ENCODE peak calls at places on chromosomes 7 and 10, in six cellular contexts. One of them, this sample, is unnamed.

GRCh38 chr7:19020062-19020461 is 97.4 kb downstream of the TWIST1 start:
- DNase-seq in suprapubic skin: no peak
- DNase-seq in stomach: no peak
- DNase-seq in ovary: no peak
- DNase-seq in transverse colon: no peak
- DNase-seq in sigmoid colon: no peak
- DNase-seq in this sample: no peak

GRCh38 chr10:110818311-110819257 is 53.1 kb upstream of the PDCD4 start:
- DNase-seq in suprapubic skin: no peak
- DNase-seq in stomach: peak; percentile 92
- DNase-seq in ovary: no peak
- DNase-seq in transverse colon: peak; percentile 80
- DNase-seq in sigmoid colon: peak; percentile 53
- DNase-seq in this sample: no peak

GRCh38 chr7:116399808-116400207 is 99.7 kb upstream of the CAV2 start:
- DNase-seq in suprapubic skin: no peak
- DNase-seq in stomach: no peak
- DNase-seq in ovary: no peak
- DNase-seq in transverse colon: no peak
- DNase-seq in sigmoid colon: no peak
- DNase-seq in this sample: no peak

GRCh38 chr7:28666144-28666543 is 253.8 kb downstream of the CREB5 start:
- DNase-seq in suprapubic skin: no peak
- DNase-seq in stomach: no peak
- DNase-seq in ovary: no peak
- DNase-seq in transverse colon: no peak
- DNase-seq in sigmoid colon: no peak
- DNase-seq in this sample: no peak

GRCh38 chr10:131771634-131772358 is 129.0 kb upstream of the PPP2R2D start:
- DNase-seq in suprapubic skin: peak; percentile 78
- DNase-seq in stomach: no peak
- DNase-seq in ovary: no peak
- DNase-seq in transverse colon: no peak
- DNase-seq in sigmoid colon: peak; percentile 56
- DNase-seq in this sample: no peak

GRCh38 chr7:107119376-107120100 is 49.3 kb upstream of the HBP1 start:
- DNase-seq in suprapubic skin: no peak
- DNase-seq in stomach: no peak
- DNase-seq in ovary: no peak
- DNase-seq in transverse colon: no peak
- DNase-seq in sigmoid colon: no peak
- DNase-seq in this sample: no peak

GRCh38 chr10:69397972-69398371 is 18.7 kb downstream of the TACR2 start:
- DNase-seq in suprapubic skin: no peak
- DNase-seq in stomach: no peak
- DNase-seq in ovary: no peak
- DNase-seq in transverse colon: no peak
- DNase-seq in sigmoid colon: no peak
- DNase-seq in this sample: no peak

GRCh38 chr7:106952658-106953231 is 87.7 kb downstream of the PIK3CG start:
- DNase-seq in suprapubic skin: no peak
- DNase-seq in stomach: no peak
- DNase-seq in ovary: no peak
- DNase-seq in transverse colon: peak; percentile 20
- DNase-seq in sigmoid colon: peak; percentile 72
- DNase-seq in this sample: no peak

GRCh38 chr10:124497196-124497990 is 35.8 kb downstream of the LHPP start:
- DNase-seq in suprapubic skin: no peak
- DNase-seq in stomach: no peak
- DNase-seq in ovary: no peak
- DNase-seq in transverse colon: no peak
- DNase-seq in sigmoid colon: peak; percentile 52
- DNase-seq in this sample: no peak

GRCh38 chr7:69968969-69969368 is 370.7 kb downstream of the AUTS2 start:
- DNase-seq in suprapubic skin: no peak
- DNase-seq in stomach: no peak
- DNase-seq in ovary: no peak
- DNase-seq in transverse colon: no peak
- DNase-seq in sigmoid colon: no peak
- DNase-seq in this sample: no peak

GRCh38 chr10:16612148-16612742 is 90.6 kb upstream of the C1QL3 start:
- DNase-seq in suprapubic skin: no peak
- DNase-seq in stomach: no peak
- DNase-seq in ovary: no peak
- DNase-seq in transverse colon: no peak
- DNase-seq in sigmoid colon: no peak
- DNase-seq in this sample: no peak

GRCh38 chr7:45990276-45990675 is 69.2 kb upstream of the IGFBP3 start:
- DNase-seq in suprapubic skin: no peak
- DNase-seq in stomach: no peak
- DNase-seq in ovary: no peak
- DNase-seq in transverse colon: no peak
- DNase-seq in sigmoid colon: no peak
- DNase-seq in this sample: no peak

GRCh38 chr7:113015038-113015645 is 71.5 kb downstream of the GPR85 start:
- DNase-seq in suprapubic skin: no peak
- DNase-seq in stomach: no peak
- DNase-seq in ovary: no peak
- DNase-seq in transverse colon: no peak
- DNase-seq in sigmoid colon: no peak
- DNase-seq in this sample: no peak

GRCh38 chr10:85926986-85927385 is 439.6 kb downstream of the GRID1 start:
- DNase-seq in suprapubic skin: no peak
- DNase-seq in stomach: no peak
- DNase-seq in ovary: no peak
- DNase-seq in transverse colon: no peak
- DNase-seq in sigmoid colon: no peak
- DNase-seq in this sample: no peak

GRCh38 chr10:43061764-43062163 is 15.1 kb upstream of the RET start:
- DNase-seq in suprapubic skin: no peak
- DNase-seq in stomach: no peak
- DNase-seq in ovary: no peak
- DNase-seq in transverse colon: no peak
- DNase-seq in sigmoid colon: no peak
- DNase-seq in this sample: no peak

GRCh38 chr7:123846217-123846891 is 1.4 kb downstream of the HYAL4 start:
- DNase-seq in suprapubic skin: no peak
- DNase-seq in stomach: no peak
- DNase-seq in ovary: no peak
- DNase-seq in transverse colon: no peak
- DNase-seq in sigmoid colon: no peak
- DNase-seq in this sample: no peak

GRCh38 chr7:2806571-2806970 is 37.5 kb downstream of the GNA12 start:
- DNase-seq in suprapubic skin: no peak
- DNase-seq in stomach: no peak
- DNase-seq in ovary: no peak
- DNase-seq in transverse colon: no peak
- DNase-seq in sigmoid colon: no peak
- DNase-seq in this sample: no peak

GRCh38 chr7:150947761-150948680 is 30.1 kb downstream of the KCNH2 start:
- DNase-seq in suprapubic skin: peak; percentile 55
- DNase-seq in stomach: no peak
- DNase-seq in ovary: no peak
- DNase-seq in transverse colon: no peak
- DNase-seq in sigmoid colon: peak; percentile 63
- DNase-seq in this sample: no peak

GRCh38 chr10:102668312-102669110 is 24.2 kb downstream of the TRIM8 start:
- DNase-seq in suprapubic skin: no peak
- DNase-seq in stomach: no peak
- DNase-seq in ovary: no peak
- DNase-seq in transverse colon: no peak
- DNase-seq in sigmoid colon: no peak
- DNase-seq in this sample: no peak

GRCh38 chr10:14039968-14040668 is 290.6 kb downstream of the FRMD4A start:
- DNase-seq in suprapubic skin: no peak
- DNase-seq in stomach: no peak
- DNase-seq in ovary: no peak
- DNase-seq in transverse colon: no peak
- DNase-seq in sigmoid colon: no peak
- DNase-seq in this sample: no peak

DNA sequence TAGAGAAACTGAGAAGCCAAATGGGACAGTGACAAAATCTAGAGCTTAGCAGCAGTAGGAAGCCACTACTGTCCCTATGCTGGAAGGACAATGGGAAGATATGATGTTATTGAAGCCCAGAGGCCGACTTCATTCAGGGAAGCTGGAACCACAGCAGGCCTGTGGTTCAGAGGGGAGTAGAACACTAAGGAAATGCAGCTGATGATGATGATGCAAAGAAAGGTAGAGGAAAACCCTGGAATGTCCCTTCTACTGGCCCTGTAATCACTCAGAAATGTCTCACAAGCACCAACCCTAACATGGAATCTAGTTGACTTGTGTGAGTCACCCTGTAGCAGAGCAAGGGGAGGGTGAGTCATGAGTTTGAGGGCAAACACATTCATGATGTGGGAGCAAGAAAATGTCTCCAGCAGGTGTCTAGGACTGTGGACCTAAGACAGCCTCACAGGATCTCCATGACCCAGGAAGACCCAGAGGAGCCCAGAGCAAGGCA is 37.1 kb upstream of the LRRC17 start:
- DNase-seq in suprapubic skin: no peak
- DNase-seq in stomach: peak; percentile 27
- DNase-seq in ovary: no peak
- DNase-seq in transverse colon: no peak
- DNase-seq in sigmoid colon: no peak
- DNase-seq in this sample: no peak
- TF ChIP-seq EP300 in suprapubic skin: no peak
- TF ChIP-seq EP300 in stomach: no peak
- TF ChIP-seq EP300 in ovary: no peak
- TF ChIP-seq EP300 in transverse colon: no peak
- TF ChIP-seq EP300 in sigmoid colon: no peak
- TF ChIP-seq EP300 in this sample: no peak

DNA sequence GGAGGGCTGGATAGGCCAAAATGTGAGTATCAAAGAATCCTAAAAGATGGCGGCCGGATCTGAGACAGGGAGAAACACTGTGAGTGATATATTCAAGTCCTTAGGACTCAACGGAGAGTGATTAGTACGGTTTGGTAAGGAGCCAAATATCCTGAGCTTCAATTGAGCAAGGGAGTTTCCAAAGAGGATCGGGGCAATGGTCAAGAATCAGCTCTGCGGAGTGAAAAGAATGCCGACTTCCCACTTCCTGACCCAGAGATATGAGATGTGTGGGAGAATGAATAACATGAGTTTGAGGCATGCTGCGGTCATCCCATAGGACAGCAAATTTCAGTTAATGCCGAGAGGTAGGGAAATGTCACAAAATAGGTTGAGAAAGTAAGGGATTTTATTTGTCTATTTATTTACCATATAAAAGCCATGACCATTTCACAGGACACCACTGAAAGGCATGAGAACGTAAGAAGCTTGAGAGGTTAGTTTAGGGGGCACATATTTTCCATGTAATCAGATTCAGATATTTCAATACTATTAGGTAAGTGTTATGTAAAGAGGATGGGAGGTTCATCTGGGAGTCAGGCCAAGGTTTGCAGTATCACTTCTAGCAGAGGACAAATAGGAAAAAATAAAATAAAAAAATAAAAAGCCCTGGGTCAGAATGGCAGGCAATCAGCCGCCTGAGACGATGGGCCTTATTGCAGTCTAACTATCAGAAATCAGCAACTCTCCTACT is 165.6 kb downstream of the HGF start:
- DNase-seq in suprapubic skin: no peak
- DNase-seq in stomach: no peak
- DNase-seq in ovary: no peak
- DNase-seq in transverse colon: no peak
- DNase-seq in sigmoid colon: no peak
- DNase-seq in this sample: no peak
- H3K27me3 ChIP-seq in suprapubic skin: no peaks in the 10 kb centered on the region
- H3K27me3 ChIP-seq in stomach: no peaks in the 10 kb centered on the region
- H3K27me3 ChIP-seq in ovary: no peaks in the 10 kb centered on the region
- H3K27me3 ChIP-seq in transverse colon: no peaks in the 10 kb centered on the region
- H3K27me3 ChIP-seq in sigmoid colon: no peaks in the 10 kb centered on the region
- H3K27me3 ChIP-seq in this sample: no peaks in the 10 kb centered on the region

DNA sequence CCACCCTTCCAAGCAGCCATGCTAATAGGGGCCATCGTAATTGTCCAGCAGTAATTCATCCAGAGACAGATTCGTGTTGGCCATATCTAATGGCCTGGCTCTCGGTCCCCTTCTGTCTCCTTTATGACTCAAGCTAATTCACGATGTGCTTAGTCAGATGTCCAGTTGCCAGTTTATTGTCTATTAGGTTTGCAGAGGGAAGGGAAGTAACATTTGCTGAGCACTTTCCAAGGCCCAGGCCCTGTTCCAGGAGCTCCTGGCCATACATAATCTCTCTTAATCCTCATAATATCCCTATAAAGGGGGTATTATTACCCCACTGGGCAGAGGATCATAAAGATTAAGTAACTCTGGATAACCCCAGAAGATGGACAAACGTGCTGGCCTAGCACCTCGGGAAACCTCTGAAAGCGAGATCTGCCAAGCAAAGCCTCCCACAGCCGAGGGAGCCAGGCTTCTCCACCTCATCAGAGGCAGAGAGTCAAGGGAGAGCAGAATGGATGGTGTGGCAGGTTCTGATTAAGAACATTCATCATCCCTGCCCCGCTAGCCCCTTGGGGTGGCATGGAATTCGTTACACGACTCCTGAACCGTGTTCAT is 153.7 kb downstream of the PLXNA4 start:
- DNase-seq in suprapubic skin: no peak
- DNase-seq in stomach: no peak
- DNase-seq in ovary: no peak
- DNase-seq in transverse colon: no peak
- DNase-seq in sigmoid colon: no peak
- DNase-seq in this sample: no peak
- H3K4me1 ChIP-seq in suprapubic skin: no peaks in the 10 kb centered on the region
- H3K4me1 ChIP-seq in stomach: no peaks in the 10 kb centered on the region
- H3K4me1 ChIP-seq in ovary: peaks cover 8% of the 10 kb centered on the region
- H3K4me1 ChIP-seq in transverse colon: no peaks in the 10 kb centered on the region
- H3K4me1 ChIP-seq in sigmoid colon: peaks cover 5% of the 10 kb centered on the region
- H3K4me1 ChIP-seq in this sample: no peaks in the 10 kb centered on the region

DNA sequence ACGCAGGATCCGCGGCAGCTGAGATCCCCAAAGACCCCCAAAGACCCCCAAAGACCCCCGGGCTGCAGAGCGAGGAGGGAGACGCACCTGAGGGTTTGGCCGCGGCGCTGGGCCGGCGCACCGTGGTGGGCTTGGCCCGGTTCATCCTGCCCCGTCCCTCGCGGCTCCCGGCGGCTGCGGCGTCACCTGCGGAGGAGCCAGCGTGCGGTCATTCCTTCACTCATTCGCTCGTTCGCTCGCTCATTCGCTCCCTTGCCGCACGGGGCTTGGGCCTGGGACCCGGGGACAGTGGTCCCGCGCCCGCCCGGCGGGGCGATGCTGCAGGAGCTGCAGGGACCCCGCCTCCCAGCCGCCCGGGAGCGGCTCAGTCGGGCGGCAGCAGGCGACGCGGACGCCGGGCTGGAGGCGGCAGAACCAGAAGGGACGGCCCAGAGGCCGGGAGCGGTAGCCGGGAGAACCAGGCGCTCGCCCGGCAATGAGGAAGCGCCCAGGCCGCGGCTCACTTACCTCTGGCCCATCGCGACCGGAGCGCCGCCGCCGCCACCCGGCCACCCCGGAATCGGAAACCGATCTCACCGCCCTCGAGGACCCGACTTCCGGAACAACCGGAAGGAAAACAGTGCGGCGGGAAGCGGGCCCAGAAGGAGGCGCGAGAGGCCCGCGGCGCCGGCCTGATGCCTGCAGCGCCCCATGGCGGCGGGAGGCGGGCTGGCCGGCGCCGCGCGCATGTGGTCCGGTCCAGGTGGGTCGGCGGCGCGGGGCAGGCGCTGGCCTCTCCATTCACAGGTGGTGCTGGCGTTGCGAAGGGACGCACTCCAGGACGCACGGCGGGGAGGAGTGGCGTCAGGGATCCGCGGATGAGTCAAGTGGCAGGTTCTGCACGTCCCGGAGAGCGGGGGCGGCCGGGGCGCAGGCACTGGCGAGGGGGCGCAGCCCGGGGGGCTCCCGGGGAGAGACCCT is at the start of gene INTS1:
- DNase-seq in suprapubic skin: peak; percentile 93
- DNase-seq in stomach: peak; percentile 93
- DNase-seq in ovary: peak; percentile 91
- DNase-seq in transverse colon: peak; percentile 94
- DNase-seq in sigmoid colon: peak; percentile 94
- DNase-seq in this sample: peak; percentile 91
- TF ChIP-seq EP300 in suprapubic skin: no peak
- TF ChIP-seq EP300 in stomach: no peak
- TF ChIP-seq EP300 in ovary: no peak
- TF ChIP-seq EP300 in transverse colon: no peak
- TF ChIP-seq EP300 in sigmoid colon: no peak
- TF ChIP-seq EP300 in this sample: peak; percentile 92

This sample was measured in tibial nerve.